ENCODE peak calls at places on chromosomes 5 and 9, in seven cellular contexts. G, Q, D, M, J, A and L are unnamed samples.
A peak's percentile ranks its signal among the peaks of the same experiment; 100 is the strongest.

GRCh38 chr9:112784020-112784788 is 33.6 kb downstream of the SNX30 start:
- DNase-seq in G (no peak), Q (no peak), D (peak; percentile 29), M (no peak), J (no peak), A (no peak), L (no peak)

GRCh38 chr5:135324897-135325650 is 74.0 kb downstream of the MACROH2A1 start:
- DNase-seq in G (peak; percentile 87), Q (peak; percentile 33), D (no peak), M (no peak), J (no peak), A (no peak), L (no peak)

GRCh38 chr9:72485821-72486605 is 35.4 kb upstream of the TMC1 start:
- DNase-seq in G (no peak), Q (no peak), D (no peak), M (no peak), J (no peak), A (no peak), L (no peak)

GRCh38 chr5:174831985-174832384 is 107.6 kb downstream of the MSX2 start:
- DNase-seq in G (no peak), Q (no peak), D (no peak), M (no peak), J (no peak), A (no peak), L (no peak)

GRCh38 chr5:143083006-143083405 is 312.8 kb downstream of the ARHGAP26 start:
- DNase-seq in G (no peak), Q (no peak), D (no peak), M (no peak), J (no peak), A (no peak), L (no peak)

GRCh38 chr5:1185652-1186350 is 15.6 kb upstream of the SLC6A19 start:
- DNase-seq in G (peak; percentile 84), Q (peak; percentile 90), D (peak; percentile 87), M (no peak), J (no peak), A (no peak), L (no peak)

GRCh38 chr9:134243778-134244467 is 79.6 kb upstream of the RNU6ATAC start:
- DNase-seq in G (no peak), Q (no peak), D (no peak), M (peak; percentile 42), J (no peak), A (no peak), L (peak; percentile 78)

GRCh38 chr5:44396312-44396711 is 7.1 kb upstream of the FGF10 start:
- DNase-seq in G (no peak), Q (no peak), D (no peak), M (no peak), J (no peak), A (no peak), L (no peak)

GRCh38 chr5:140707812-140708211 is 7.6 kb downstream of the ZMAT2 start:
- DNase-seq in G (no peak), Q (no peak), D (no peak), M (no peak), J (no peak), A (no peak), L (no peak)

GRCh38 chr5:1827410-1828397 is 26.5 kb downstream of the NDUFS6 start:
- DNase-seq in G (no peak), Q (peak; percentile 53), D (no peak), M (no peak), J (no peak), A (no peak), L (no peak)

GRCh38 chr9:77729177-77729576 is 81.1 kb upstream of the GNA14 start:
- DNase-seq in G (no peak), Q (no peak), D (no peak), M (no peak), J (no peak), A (no peak), L (no peak)

GRCh38 chr9:87647114-87647513 is 78.8 kb upstream of the CTSL start:
- DNase-seq in G (no peak), Q (no peak), D (no peak), M (no peak), J (no peak), A (no peak), L (no peak)

GRCh38 chr5:59542841-59543825 is 350.4 kb downstream of the PDE4D start:
- DNase-seq in G (no peak), Q (no peak), D (peak; percentile 2), M (no peak), J (no peak), A (no peak), L (no peak)

GRCh38 chr5:51990241-51990640 is 607.0 kb downstream of the ISL1 start:
- DNase-seq in G (no peak), Q (no peak), D (peak; percentile 27), M (no peak), J (no peak), A (no peak), L (no peak)

GRCh38 chr9:135583686-135584011 is 22.1 kb downstream of the PAEP start:
- DNase-seq in G (no peak), Q (no peak), D (no peak), M (no peak), J (no peak), A (no peak), L (no peak)

GRCh38 chr9:21777701-21778100 is 24.7 kb upstream of the MTAP start:
- DNase-seq in G (no peak), Q (no peak), D (no peak), M (no peak), J (no peak), A (no peak), L (no peak)

GRCh38 chr5:7837401-7837800 is 13.5 kb downstream of the CFAP90 start:
- DNase-seq in G (no peak), Q (no peak), D (no peak), M (no peak), J (no peak), A (no peak), L (no peak)

GRCh38 chr5:137273511-137273910 is 225.6 kb downstream of the SPOCK1 start:
- DNase-seq in G (no peak), Q (no peak), D (no peak), M (no peak), J (no peak), A (no peak), L (no peak)
- TF ChIP-seq TAF1 in G (no peak), Q (no peak), D (no peak), M (no peak), J (no peak), A (no peak), L (no peak)

GRCh38 chr5:179806250-179807045 is at the start of gene MGAT4B:
- DNase-seq in G (no peak), Q (peak; percentile 91), D (peak; percentile 96), M (no peak), J (peak; percentile 91), A (no peak), L (peak; percentile 91)
- TF ChIP-seq POLR2AphosphoS5 in G (peak; percentile 27), Q (peak; percentile 67), D (peak; percentile 66), M (no peak), J (no peak), A (peak; percentile 73), L (peak; percentile 47)

DNA sequence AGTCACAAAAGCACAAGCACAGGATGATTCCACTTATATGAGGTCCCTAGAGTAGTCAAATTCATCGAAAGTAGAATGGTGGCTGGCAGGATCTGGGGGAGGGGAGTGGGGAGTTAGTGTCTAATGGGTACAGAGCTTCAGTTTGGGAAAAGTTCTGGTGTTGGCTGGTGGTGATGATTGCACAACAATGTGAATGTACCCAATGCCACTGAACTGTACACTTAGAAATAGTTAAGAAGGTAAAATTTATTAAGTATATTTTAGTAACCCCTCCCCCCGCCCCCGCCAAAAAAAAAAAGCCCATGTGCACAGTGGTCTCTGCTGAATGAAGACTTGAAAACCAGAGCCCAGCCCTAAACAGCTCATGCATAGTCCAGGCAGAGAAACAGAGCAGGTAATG is 24.8 kb upstream of the GTF3C5 start:
- DNase-seq in G (no peak), Q (no peak), D (no peak), M (no peak), J (no peak), A (no peak), L (no peak)
- TF ChIP-seq TAF1 in G (no peak), Q (no peak), D (no peak), M (no peak), J (no peak), A (no peak), L (no peak)

GRCh38 chr5:177116631-177117373 is 16.8 kb upstream of the NSD1 start:
- DNase-seq in G (no peak), Q (peak; percentile 97), D (no peak), M (no peak), J (peak; percentile 68), A (no peak), L (peak; percentile 67)
- TF ChIP-seq POLR2AphosphoS5 in G (no peak), Q (no peak), D (no peak), M (no peak), J (no peak), A (no peak), L (no peak)

GRCh38 chr5:144395704-144396103 is 225.0 kb downstream of the KCTD16 start:
- DNase-seq in G (no peak), Q (no peak), D (no peak), M (no peak), J (no peak), A (no peak), L (no peak)
- TF ChIP-seq TAF1 in G (no peak), Q (no peak), D (no peak), M (no peak), J (no peak), A (no peak), L (no peak)

DNA sequence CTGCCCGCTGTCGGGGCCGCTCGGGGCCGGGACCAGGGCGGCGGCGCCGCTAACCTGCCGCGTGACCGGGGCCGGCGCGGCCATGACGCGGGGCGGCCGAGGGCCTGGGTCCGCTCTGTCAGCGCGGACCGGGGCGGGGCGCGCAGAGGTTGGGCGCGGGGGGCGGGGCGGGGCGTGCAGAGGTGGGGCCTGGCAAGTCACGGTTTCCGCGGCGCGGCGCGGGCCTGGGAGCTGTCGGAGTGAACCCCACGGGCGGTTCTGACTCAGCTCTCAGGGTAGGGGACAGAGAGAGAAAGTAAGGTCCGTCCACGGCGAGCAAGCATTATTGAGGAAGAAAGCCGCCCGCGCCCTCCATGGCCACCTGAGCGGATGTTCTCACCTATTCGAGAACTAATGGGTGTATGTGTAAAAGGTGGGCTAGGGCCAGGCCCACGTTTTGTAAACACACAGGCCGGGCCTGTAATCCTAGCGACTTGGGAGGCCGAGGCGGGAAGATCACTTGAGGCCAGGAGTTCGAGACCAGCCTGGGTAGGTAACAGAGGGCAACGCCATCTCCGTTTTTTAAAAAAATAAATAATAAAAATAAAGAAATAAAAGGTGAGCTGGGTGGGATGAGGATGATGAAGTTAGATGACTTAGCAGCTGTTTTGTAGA is at the start of gene PRXL2C:
- DNase-seq in G (peak; percentile 29), Q (peak; percentile 84), D (peak; percentile 92), M (no peak), J (peak; percentile 34), A (no peak), L (no peak)
- TF ChIP-seq POLR2AphosphoS5 in G (peak; percentile 31), Q (peak; percentile 27), D (no peak), M (no peak), J (no peak), A (no peak), L (no peak)

GRCh38 chr5:98365126-98365525 is 408.3 kb upstream of the RGMB start:
- DNase-seq in G (no peak), Q (no peak), D (no peak), M (no peak), J (no peak), A (no peak), L (no peak)
- TF ChIP-seq TAF1 in G (no peak), Q (no peak), D (no peak), M (no peak), J (no peak), A (no peak), L (no peak)

GRCh38 chr9:85859751-85860150 is 81.2 kb upstream of the NAA35 start:
- DNase-seq in G (no peak), Q (no peak), D (no peak), M (no peak), J (no peak), A (no peak), L (no peak)
- TF ChIP-seq POLR2AphosphoS5 in G (no peak), Q (no peak), D (no peak), M (no peak), J (no peak), A (no peak), L (no peak)